ENCODE peak calls at places on chromosomes 6 and 20, in ten cellular contexts. O is HCT116; C is K562; K is colonic mucosa; G is prostate gland; F is heart left ventricle; X is lung; R is uterus; E is CD8-positive, alpha-beta T cell; Z is suprapubic skin. Q is an unnamed sample. For H3K27me3, the result is how much of the 10 kb centered on the place peaks cover.

GRCh38 chr6:11324453-11325023 is 92.1 kb upstream of the NEDD9 start:
- DNase-seq in R (no peak), F (no peak), K (no peak), O (no peak), X (no peak), E (no peak), C (no peak), G (no peak), Z (no peak), Q (no peak)

GRCh38 chr6:12328701-12329100 is 38.5 kb downstream of the EDN1 start:
- DNase-seq in G (no peak), C (no peak), F (no peak), E (no peak), O (no peak), K (no peak), R (no peak), X (no peak), Z (no peak), Q (no peak)

GRCh38 chr6:34145161-34146020 is 496 bp downstream of the GRM4 start:
- DNase-seq in F (peak), K (no peak), X (no peak), O (no peak), Z (no peak), C (peak), R (no peak), E (peak), G (no peak), Q (no peak)

GRCh38 chr6:167396068-167396658 is 71.3 kb downstream of the TTLL2 start:
- DNase-seq in K (no peak), R (no peak), O (no peak), X (no peak), C (no peak), E (no peak), G (no peak), F (no peak), Z (no peak), Q (no peak)

GRCh38 chr20:1830240-1830639 is 65.0 kb upstream of the SIRPA start:
- DNase-seq in F (peak), E (no peak), X (peak), G (no peak), R (no peak), Z (no peak), O (peak), C (no peak), K (no peak), Q (peak)

GRCh38 chr20:42191140-42191860 is 573.1 kb upstream of the CHD6 start:
- DNase-seq in O (no peak), R (no peak), Z (no peak), E (no peak), F (no peak), G (no peak), K (no peak), C (no peak), X (no peak), Q (no peak)

GRCh38 chr6:131058236-131058635 is 4.8 kb downstream of the EPB41L2 start:
- DNase-seq in R (no peak), F (no peak), Z (no peak), X (no peak), G (no peak), K (no peak), C (no peak), O (no peak), E (no peak), Q (no peak)

GRCh38 chr6:127481081-127481480 is 21.9 kb upstream of the KIAA0408 start:
- DNase-seq in F (no peak), X (no peak), C (no peak), E (no peak), R (no peak), G (no peak), K (no peak), O (no peak), Z (no peak), Q (no peak)

GRCh38 chr20:63454729-63455567 is 17.5 kb downstream of the KCNQ2 start:
- DNase-seq in K (no peak), E (no peak), C (no peak), F (no peak), X (no peak), R (no peak), O (no peak), Z (no peak), G (no peak), Q (no peak)

GRCh38 chr6:42610416-42610815 is 46.6 kb downstream of the UBR2 start:
- DNase-seq in G (no peak), X (no peak), O (no peak), E (no peak), Z (no peak), K (no peak), C (no peak), R (no peak), F (no peak), Q (no peak)

GRCh38 chr20:61364147-61364546 is 112.1 kb downstream of the CDH4 start:
- DNase-seq in G (no peak), C (no peak), X (no peak), E (no peak), F (no peak), R (no peak), K (no peak), Z (no peak), O (no peak), Q (no peak)

GRCh38 chr6:27777614-27778355 is 134.4 kb downstream of the OR2B2 start:
- DNase-seq in Z (no peak), F (no peak), E (no peak), X (no peak), C (peak), G (no peak), O (no peak), R (no peak), K (no peak), Q (no peak)

GRCh38 chr6:53813096-53813495 is 18.3 kb downstream of the LRRC1 start:
- DNase-seq in G (no peak), R (no peak), C (no peak), X (no peak), E (no peak), O (no peak), F (no peak), Z (no peak), K (peak), Q (no peak)

DNA sequence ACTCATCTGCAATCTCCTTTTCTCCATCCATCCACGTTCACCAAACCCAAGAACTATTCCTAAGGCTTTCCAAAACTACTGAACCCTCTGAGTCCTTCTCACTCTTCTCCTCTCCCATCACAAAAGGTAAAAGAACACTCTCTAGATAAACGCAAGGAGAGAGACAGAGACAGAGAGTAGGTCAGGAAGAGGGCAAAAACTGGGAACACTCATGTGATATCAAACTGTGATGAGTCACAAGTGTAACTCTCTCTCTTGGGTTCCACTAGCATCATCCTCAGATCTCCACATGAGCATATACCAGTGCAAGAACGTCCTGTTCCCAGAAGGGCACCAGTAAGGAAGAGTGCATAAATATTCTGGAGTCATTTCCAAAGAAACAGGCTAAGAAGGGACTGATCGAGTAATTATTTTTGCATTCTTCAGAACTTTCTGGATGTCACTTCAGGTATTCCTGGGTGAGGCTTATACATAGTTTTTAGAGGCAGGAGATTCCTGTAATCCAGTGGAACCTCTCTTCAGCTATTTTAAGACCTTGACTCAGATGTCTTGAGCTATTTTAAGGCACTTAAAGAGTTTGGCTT is 47.3 kb upstream of the STXBP5 start:
- DNase-seq in G (no peak), F (no peak), Z (no peak), O (no peak), K (no peak), C (no peak), R (no peak), X (no peak), E (no peak), Q (no peak)
- H3K4me3 ChIP-seq in G (no peak), F (no peak), Z (no peak), O (no peak), K (no peak), C (no peak), R (no peak), X (no peak), E (no peak), Q (no peak)

DNA sequence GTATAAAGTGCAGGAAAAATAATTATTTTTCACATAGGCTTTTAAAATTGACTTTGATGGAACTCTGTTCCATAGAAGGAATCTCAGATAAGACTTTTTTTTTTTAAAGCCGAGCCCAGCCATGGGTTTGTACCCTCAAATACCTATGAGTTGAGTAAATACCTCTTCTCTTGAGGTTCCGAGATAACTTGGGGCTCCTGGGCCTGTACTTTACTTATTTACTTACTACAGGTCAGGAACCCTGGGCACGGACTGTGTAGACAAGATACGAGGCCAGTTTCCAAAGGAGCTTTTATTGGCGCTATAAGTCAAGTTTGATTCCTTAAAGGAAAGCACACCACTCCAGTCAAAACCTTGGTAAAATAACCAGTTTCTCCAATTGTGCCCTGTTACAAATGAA is 7.5 kb downstream of the AFG1L start:
- DNase-seq in G (no peak), F (no peak), Z (no peak), O (no peak), X (no peak), K (no peak), R (no peak), E (no peak), C (no peak), Q (no peak)
- TF ChIP-seq CTCF in G (no peak), F (no peak), Z (no peak), O (no peak), X (no peak), K (no peak), R (no peak), E (no peak), C (no peak), Q (no peak)

GRCh38 chr6:70281923-70282902 is 20.7 kb downstream of the COL9A1 start:
- DNase-seq in O (no peak), G (no peak), F (peak), R (no peak), X (no peak), Z (no peak), C (peak), K (no peak), E (no peak), Q (no peak)

GRCh38 chr6:70277480-70277879 is 25.4 kb downstream of the COL9A1 start:
- DNase-seq in G (no peak), R (peak), X (no peak), Z (no peak), E (no peak), F (no peak), O (no peak), C (no peak), K (no peak), Q (no peak)

GRCh38 chr6:70280462-70280861 is 22.4 kb downstream of the COL9A1 start:
- DNase-seq in R (no peak), E (no peak), C (no peak), X (no peak), G (no peak), Z (no peak), O (no peak), K (no peak), F (no peak), Q (no peak)

GRCh38 chr6:70282906-70283461 is 19.9 kb downstream of the COL9A1 start:
- DNase-seq in Z (no peak), O (no peak), F (peak), C (no peak), K (no peak), X (no peak), R (no peak), E (no peak), G (no peak), Q (no peak)
- H3K27me3 ChIP-seq in Z (half or more), O (under half), F (under half), C (under half), K (under half), X (under half), R (under half), E (under half), G (under half), Q (under half)

DNA sequence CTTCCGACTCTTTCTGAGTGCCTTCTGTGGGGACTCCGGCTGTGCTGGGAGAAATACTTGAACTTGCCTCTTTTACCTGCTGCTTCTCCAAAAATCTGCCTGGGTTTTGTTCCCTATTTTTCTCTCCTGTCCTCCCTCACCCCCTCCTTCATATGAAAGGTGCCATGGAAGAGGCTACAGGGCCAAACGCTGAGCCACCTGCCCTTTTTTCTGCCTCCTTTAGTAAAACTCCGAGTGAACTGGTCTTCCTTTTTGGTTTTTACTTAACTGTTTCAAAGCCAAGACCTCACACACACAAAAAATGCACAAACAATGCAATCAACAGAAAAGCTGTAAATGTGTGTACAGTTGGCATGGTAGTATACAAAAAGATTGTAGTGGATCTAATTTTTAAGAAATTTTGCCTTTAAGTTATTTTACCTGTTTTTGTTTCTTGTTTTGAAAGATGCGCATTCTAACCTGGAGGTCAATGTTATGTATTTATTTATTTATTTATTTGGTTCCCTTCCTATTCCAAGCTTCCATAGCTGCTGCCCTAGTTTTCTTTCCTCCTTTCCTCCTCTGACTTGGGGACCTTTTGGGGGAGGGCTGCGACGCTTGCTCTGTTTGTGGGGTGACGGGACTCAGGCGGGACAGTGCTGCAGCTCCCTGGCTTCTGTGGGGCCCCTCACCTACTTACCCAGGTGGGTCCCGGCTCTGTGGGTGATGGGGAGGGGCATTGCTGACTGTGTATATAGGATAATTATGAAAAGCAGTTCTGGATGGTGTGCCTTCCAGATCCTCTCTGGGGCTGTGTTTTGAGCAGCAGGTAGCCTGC is 4.8 kb downstream of the PIM1 start:
- DNase-seq in R (no peak), C (no peak), F (no peak), O (no peak), K (no peak), Z (no peak), G (no peak), X (no peak), E (no peak), Q (no peak)
- H3K4me3 ChIP-seq in R (no peak), C (peak), F (no peak), O (no peak), K (peak), Z (peak), G (no peak), X (no peak), E (peak), Q (no peak)

DNA sequence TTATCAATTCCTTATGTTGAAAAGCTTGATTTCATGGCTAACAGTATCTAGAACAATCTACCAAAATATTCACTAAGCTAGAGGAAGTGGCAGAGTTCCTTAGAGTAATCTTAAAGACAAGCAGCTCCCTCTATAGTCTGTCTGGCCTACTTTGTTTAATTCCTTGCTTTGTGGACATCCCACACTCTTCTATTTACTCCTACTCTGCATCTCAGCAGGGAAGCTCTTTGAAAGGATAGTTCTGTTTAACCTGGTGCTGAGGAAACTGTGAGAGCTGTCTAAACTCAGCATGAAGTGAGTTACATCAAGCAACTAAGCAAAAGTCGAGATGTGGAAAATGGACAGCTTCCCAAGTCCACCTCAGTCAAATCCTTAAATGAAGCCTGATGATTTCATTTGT is 4.3 kb downstream of the REV3L start:
- DNase-seq in R (no peak), K (no peak), E (no peak), G (no peak), C (no peak), X (no peak), Z (no peak), O (peak), F (no peak), Q (no peak)
- TF ChIP-seq CTCF in R (peak), K (peak), E (peak), G (peak), C (peak), X (peak), Z (peak), O (peak), F (peak), Q (peak)

DNA sequence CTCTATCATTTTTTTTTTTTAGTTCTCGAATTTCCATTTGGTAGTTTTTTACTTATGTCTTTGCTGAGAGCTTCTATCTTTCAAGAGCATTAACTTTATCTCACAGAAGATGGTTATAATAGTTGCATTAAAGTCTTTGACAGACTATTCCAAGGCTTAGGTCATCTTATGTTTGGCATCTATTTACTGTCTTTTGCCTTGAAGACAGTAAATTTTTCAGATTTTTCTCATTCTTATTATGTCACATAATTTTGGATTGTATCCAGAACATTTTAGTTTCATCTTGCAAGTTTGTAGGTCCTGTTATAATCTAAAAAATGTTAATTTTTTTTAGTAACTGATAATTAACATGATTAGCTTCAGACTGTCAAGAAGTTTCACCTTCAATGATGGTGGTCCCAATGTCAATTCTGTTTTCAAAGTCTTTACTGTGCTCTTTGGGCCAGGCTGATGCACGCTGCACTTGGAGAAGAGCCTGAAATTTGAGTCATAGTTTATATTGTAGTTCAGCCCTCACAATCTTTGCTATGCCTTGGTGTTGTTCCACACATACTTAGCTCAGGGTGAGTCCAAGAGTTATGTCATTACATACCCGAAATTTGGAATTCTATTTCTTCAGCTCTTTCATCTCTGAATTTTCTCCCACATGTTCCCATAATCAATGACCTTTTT is 110.5 kb upstream of the BTBD3 start:
- DNase-seq in F (no peak), K (no peak), R (no peak), O (no peak), E (no peak), G (no peak), Z (no peak), X (no peak), C (no peak), Q (no peak)
- H3K27me3 ChIP-seq in F (under half), K (under half), R (under half), O (under half), E (under half), G (under half), Z (under half), X (under half), C (under half), Q (under half)

GRCh38 chr20:38349856-38350255 is 3.6 kb downstream of the LBP start:
- DNase-seq in R (no peak), O (no peak), F (no peak), G (no peak), E (no peak), X (no peak), Z (no peak), C (no peak), K (no peak), Q (no peak)

GRCh38 chr20:38343798-38344701 is 2.2 kb upstream of the LBP start:
- DNase-seq in C (no peak), O (no peak), K (no peak), G (no peak), R (no peak), X (no peak), Z (no peak), F (no peak), E (no peak), Q (no peak)

GRCh38 chr20:38345643-38346042 is 639 bp upstream of the LBP start:
- DNase-seq in Z (no peak), K (no peak), C (no peak), G (no peak), X (no peak), E (no peak), R (no peak), F (no peak), O (no peak), Q (no peak)

GRCh38 chr20:38346247-38346651 is at the start of gene LBP:
- DNase-seq in Z (no peak), X (no peak), F (no peak), K (no peak), R (no peak), G (no peak), E (no peak), O (no peak), C (no peak), Q (no peak)

GRCh38 chr20:38346741-38347140 is 459 bp downstream of the LBP start:
- DNase-seq in O (no peak), G (no peak), F (no peak), Z (no peak), R (no peak), X (no peak), C (no peak), E (no peak), K (no peak), Q (no peak)
- H3K4me3 ChIP-seq in O (no peak), G (no peak), F (no peak), Z (no peak), R (no peak), X (no peak), C (no peak), E (no peak), K (no peak), Q (no peak)

DNA sequence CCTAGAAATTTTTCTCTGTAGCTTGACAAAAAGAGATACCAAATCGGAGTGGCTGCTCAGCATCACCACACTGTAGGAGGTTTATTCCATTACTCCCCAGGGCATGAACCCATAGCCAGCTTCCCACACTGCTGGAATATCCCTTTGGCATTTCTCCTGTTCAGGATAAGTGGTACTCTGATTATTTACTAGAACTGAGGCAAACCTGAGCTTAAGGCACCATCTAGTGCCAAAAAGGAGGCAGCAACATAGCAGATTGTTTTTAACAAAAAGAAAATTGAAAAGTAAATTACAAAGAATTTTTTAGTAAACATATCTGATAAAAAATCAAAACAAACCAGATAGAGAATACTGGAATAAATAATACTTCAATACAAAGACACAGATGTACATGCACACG is 181.7 kb downstream of the WDR27 start:
- DNase-seq in F (no peak), Z (no peak), O (no peak), C (no peak), E (no peak), G (no peak), K (no peak), X (no peak), R (no peak), Q (no peak)
- TF ChIP-seq CTCF in F (peak), Z (no peak), O (peak), C (peak), E (no peak), G (no peak), K (no peak), X (no peak), R (peak), Q (no peak)

GRCh38 chr6:105989178-105989577 is 97.0 kb upstream of the PRDM1 start:
- DNase-seq in X (no peak), K (no peak), O (no peak), C (no peak), Z (no peak), F (no peak), G (no peak), E (no peak), R (no peak), Q (no peak)
- H3K27me3 ChIP-seq in X (under half), K (under half), O (under half), C (under half), Z (under half), F (under half), G (under half), E (under half), R (under half), Q (under half)

Q was measured in kidney epithelial cell.